ENCODE peak calls at places on chromosomes 4 and X, in four cellular contexts. N, H, K and Y are unnamed samples.
A peak's percentile ranks its signal among the peaks of the same experiment; 100 is the strongest.

GRCh38 chr4:30753316-30753715 is 33.1 kb downstream of the PCDH7 start:
- DNase-seq in N (no peak), H (no peak), K (no peak), Y (no peak)

GRCh38 chr4:68250151-68250930 is 4.8 kb upstream of the TMPRSS11B start:
- DNase-seq in N (no peak), H (no peak), K (no peak), Y (no peak)

GRCh38 chr4:4859799-4860380 is 425 bp downstream of the MSX1 start:
- DNase-seq in N (no peak), H (no peak), K (no peak), Y (peak; percentile 10)

GRCh38 chrX:107619836-107620235 is 8.5 kb upstream of the PRPS1 start:
- DNase-seq in N (no peak), H (no peak), K (peak; percentile 7), Y (no peak)

GRCh38 chrX:19046343-19047215 is 62.7 kb upstream of the PHKA2 start:
- DNase-seq in N (no peak), H (no peak), K (peak; percentile 37), Y (peak; percentile 75)

GRCh38 chr4:181846934-181847333 is 396.3 kb upstream of the TENM3 start:
- DNase-seq in N (no peak), H (no peak), K (no peak), Y (no peak)

GRCh38 chrX:71996826-71997225 is 86.2 kb downstream of the NHSL2 start:
- DNase-seq in N (no peak), H (no peak), K (no peak), Y (no peak)

GRCh38 chr4:177974461-177974860 is 532.2 kb upstream of the AGA start:
- DNase-seq in N (no peak), H (no peak), K (no peak), Y (peak; percentile 76)

GRCh38 chr4:138308421-138308820 is 66.3 kb upstream of the SLC7A11 start:
- DNase-seq in N (no peak), H (no peak), K (peak; percentile 50), Y (no peak)

GRCh38 chrX:619812-620493 is 10.6 kb upstream of the SHOX start:
- DNase-seq in N (no peak), H (no peak), K (no peak), Y (no peak)

GRCh38 chr4:75673959-75674328 is 733 bp upstream of the G3BP2 start:
- DNase-seq in N (no peak), H (no peak), K (peak; percentile 14), Y (no peak)

GRCh38 chr4:41232406-41232805 is 18.1 kb upstream of the APBB2 start:
- DNase-seq in N (no peak), H (no peak), K (peak; percentile 31), Y (no peak)

GRCh38 chrX:11996810-11997209 is 141.5 kb upstream of the FRMPD4 start:
- DNase-seq in N (no peak), H (no peak), K (no peak), Y (no peak)

GRCh38 chr4:81084029-81084428 is 53.5 kb downstream of the BMP3 start:
- DNase-seq in N (no peak), H (no peak), K (peak; percentile 9), Y (no peak)

GRCh38 chr4:152266831-152267480 is 268.9 kb downstream of the FBXW7 start:
- DNase-seq in N (no peak), H (no peak), K (no peak), Y (no peak)

GRCh38 chr4:49063670-49064069 is 77.6 kb downstream of the CWH43 start:
- DNase-seq in N (no peak), H (no peak), K (no peak), Y (no peak)

GRCh38 chr4:153067376-153067775 is 131.3 kb downstream of the FHDC1 start:
- DNase-seq in N (no peak), H (no peak), K (peak; percentile 40), Y (peak; percentile 48)

GRCh38 chrX:64150775-64151174 is 54.7 kb downstream of the AMER1 start:
- DNase-seq in N (no peak), H (no peak), K (no peak), Y (no peak)

GRCh38 chrX:23828894-23829293 is 45.9 kb downstream of the SAT1 start:
- DNase-seq in N (no peak), H (no peak), K (no peak), Y (no peak)

GRCh38 chrX:105564536-105564935 is 257.8 kb upstream of the NRK start:
- DNase-seq in N (no peak), H (no peak), K (peak; percentile 75), Y (peak; percentile 16)

GRCh38 chr4:108068422-108068821 is 78.7 kb downstream of the HADH start:
- DNase-seq in N (no peak), H (no peak), K (no peak), Y (no peak)

GRCh38 chr4:7049295-7049694 is 6.1 kb downstream of the TADA2B start:
- DNase-seq in N (no peak), H (no peak), K (no peak), Y (no peak)

GRCh38 chr4:88115587-88115986 is 42.9 kb downstream of the ABCG2 start:
- DNase-seq in N (no peak), H (no peak), K (no peak), Y (no peak)

GRCh38 chr4:64713256-64713840 is 304.1 kb upstream of the TECRL start:
- DNase-seq in N (peak; percentile 1), H (peak; percentile 10), K (peak; percentile 3), Y (peak; percentile 23)